ENCODE peak calls at places on chromosomes 4 and X, in seven cellular contexts. B is CD8-positive, alpha-beta T cell; W is EH; I is NB4; F is IMR-90; U is NCI-H2029 treated with DMSO at 0.1 percent for 48 hours; Q is A172. V is an unnamed sample.
A peak's percentile ranks its signal among the peaks of the same experiment; 100 is the strongest.

GRCh38 chr4:82201805-82202636 is 171.8 kb downstream of the HNRNPD start:
- DNase-seq in B (no peak), W (peak; percentile 47), I (peak; percentile 72), F (peak; percentile 27), U (peak; percentile 80), Q (peak; percentile 49), V (peak; percentile 60)

GRCh38 chr4:69075061-69075792 is 21.0 kb upstream of the UGT2B7 start:
- DNase-seq in B (no peak), W (peak; percentile 32), I (no peak), F (peak; percentile 49), U (no peak), Q (peak; percentile 38), V (no peak)

GRCh38 chr4:168634276-168634802 is 137.5 kb downstream of the PALLD start:
- DNase-seq in B (no peak), W (peak; percentile 99), I (peak; percentile 46), F (peak; percentile 92), U (no peak), Q (peak; percentile 93), V (peak; percentile 89)

GRCh38 chr4:85430226-85430625 is 44.7 kb upstream of the ARHGAP24 start:
- DNase-seq in B (no peak), W (no peak), I (no peak), F (no peak), U (no peak), Q (no peak), V (no peak)

GRCh38 chr4:140243345-140243753 is 89.4 kb upstream of the MAML3 start:
- DNase-seq in B (no peak), W (no peak), I (peak; percentile 30), F (no peak), U (peak; percentile 88), Q (peak; percentile 36), V (no peak)

GRCh38 chr4:184380707-184381106 is 93.6 kb downstream of the IRF2 start:
- DNase-seq in B (no peak), W (no peak), I (no peak), F (no peak), U (no peak), Q (no peak), V (no peak)

GRCh38 chr4:57291911-57292310 is 181.7 kb upstream of the IGFBP7 start:
- DNase-seq in B (no peak), W (no peak), I (no peak), F (no peak), U (no peak), Q (peak; percentile 7), V (peak; percentile 27)

GRCh38 chrX:35115205-35115604 is 172.6 kb downstream of the FAM47B start:
- DNase-seq in B (no peak), W (peak; percentile 87), I (no peak), F (peak; percentile 91), U (no peak), Q (peak; percentile 47), V (peak; percentile 46)

GRCh38 chr4:147975325-147975724 is 243.4 kb downstream of the ARHGAP10 start:
- DNase-seq in B (no peak), W (peak; percentile 44), I (no peak), F (peak; percentile 70), U (no peak), Q (no peak), V (peak; percentile 79)

GRCh38 chrX:75746891-75747639 is 38.0 kb downstream of the MAGEE2 start:
- DNase-seq in B (peak; percentile 3), W (peak; percentile 32), I (peak; percentile 25), F (no peak), U (no peak), Q (peak; percentile 1), V (peak; percentile 70)

GRCh38 chrX:130994671-130995070 is 63.5 kb upstream of the ARHGAP36 start:
- DNase-seq in B (no peak), W (peak; percentile 7), I (peak; percentile 38), F (peak; percentile 2), U (no peak), Q (no peak), V (peak; percentile 41)

GRCh38 chrX:65932173-65933084 is 107.5 kb downstream of the VSIG4 start:
- DNase-seq in B (no peak), W (no peak), I (peak; percentile 44), F (no peak), U (no peak), Q (peak; percentile 14), V (no peak)

GRCh38 chr4:38161208-38162113 is 201.3 kb downstream of the PTTG2 start:
- DNase-seq in B (no peak), W (peak; percentile 35), I (no peak), F (peak; percentile 31), U (peak; percentile 51), Q (no peak), V (peak; percentile 65)

GRCh38 chrX:24860140-24860539 is 155.6 kb downstream of the ARX start:
- DNase-seq in B (no peak), W (peak; percentile 30), I (peak; percentile 5), F (peak; percentile 6), U (no peak), Q (no peak), V (peak; percentile 4)

GRCh38 chr4:161829631-161830030 is 334.2 kb downstream of the FSTL5 start:
- DNase-seq in B (no peak), W (no peak), I (no peak), F (no peak), U (peak; percentile 43), Q (no peak), V (no peak)

GRCh38 chrX:117215683-117216082 is 752.9 kb upstream of the CT83 start:
- DNase-seq in B (no peak), W (no peak), I (no peak), F (no peak), U (no peak), Q (no peak), V (no peak)

GRCh38 chr4:85790582-85790981 is 315.6 kb downstream of the ARHGAP24 start:
- DNase-seq in B (no peak), W (peak; percentile 65), I (no peak), F (peak; percentile 79), U (no peak), Q (no peak), V (peak; percentile 84)